ENCODE peak calls at places on chromosome 9, in five cellular contexts. P, A, Q, X and K are unnamed samples.

GRCh38 chr9:93143830-93144530 is 9.9 kb upstream of the NINJ1 start:
- DNase-seq in Q (no peak), X (no peak), A (no peak), P (peak; percentile 54), K (no peak)

GRCh38 chr9:81183763-81184162 is 505.6 kb downstream of the TLE1 start:
- DNase-seq in A (no peak), Q (no peak), X (no peak), P (no peak), K (no peak)

GRCh38 chr9:109319072-109319630 is 1.7 kb downstream of the EPB41L4B start:
- DNase-seq in A (no peak), X (no peak), P (no peak), Q (no peak), K (no peak)

GRCh38 chr9:127735530-127736176 is 559 bp upstream of the TOR2A start:
- DNase-seq in Q (no peak), X (no peak), A (no peak), P (no peak), K (no peak)

GRCh38 chr9:16106211-16106610 is 553.4 kb downstream of the CCDC171 start:
- DNase-seq in A (no peak), X (no peak), Q (no peak), P (no peak), K (no peak)

GRCh38 chr9:127402401-127403090 is 5.6 kb downstream of the SLC2A8 start:
- DNase-seq in X (no peak), A (no peak), P (no peak), Q (no peak), K (no peak)

GRCh38 chr9:124420991-124421543 is 5.8 kb upstream of the PSMB7 start:
- DNase-seq in X (no peak), A (no peak), P (no peak), Q (no peak), K (no peak)

GRCh38 chr9:97318433-97318832 is 11.0 kb downstream of the CCDC180 start:
- DNase-seq in P (no peak), Q (no peak), X (no peak), A (no peak), K (no peak)

GRCh38 chr9:136939996-136940525 is 4.5 kb downstream of the FBXW5 start:
- DNase-seq in A (no peak), Q (no peak), X (peak; percentile 84), P (no peak), K (no peak)

GRCh38 chr9:94734054-94734754 is 7.7 kb downstream of the AOPEP start:
- DNase-seq in P (no peak), Q (no peak), A (no peak), X (peak; percentile 11), K (no peak)

GRCh38 chr9:19935422-19935821 is 146.6 kb upstream of the SLC24A2 start:
- DNase-seq in X (no peak), A (no peak), Q (no peak), P (no peak), K (no peak)

GRCh38 chr9:94213513-94214124 is 45.5 kb upstream of the ZNF169 start:
- DNase-seq in A (peak; percentile 10), Q (peak; percentile 78), X (peak; percentile 82), P (peak; percentile 87), K (peak; percentile 77)

GRCh38 chr9:105320568-105320967 is 76.1 kb downstream of the SLC44A1 start:
- DNase-seq in A (no peak), P (no peak), Q (no peak), X (no peak), K (no peak)

GRCh38 chr9:77215874-77216273 is 38.5 kb downstream of the VPS13A start:
- DNase-seq in X (no peak), P (no peak), Q (no peak), A (no peak), K (no peak)

GRCh38 chr9:92385001-92385400 is 19.4 kb downstream of the OGN start:
- DNase-seq in P (no peak), Q (no peak), X (no peak), A (no peak), K (no peak)

GRCh38 chr9:419571-420156 is 205.0 kb downstream of the DOCK8 start:
- DNase-seq in P (no peak), X (no peak), Q (no peak), A (peak; percentile 18), K (no peak)

GRCh38 chr9:120235081-120235480 is 344.9 kb downstream of the CDK5RAP2 start:
- DNase-seq in A (no peak), X (no peak), Q (no peak), P (no peak), K (no peak)

GRCh38 chr9:16002816-16003215 is 450.0 kb downstream of the CCDC171 start:
- DNase-seq in P (no peak), Q (no peak), A (no peak), X (no peak), K (no peak)

GRCh38 chr9:130425741-130426466 is 18.9 kb upstream of the ASS1 start:
- DNase-seq in A (no peak), X (no peak), Q (no peak), P (no peak), K (no peak)

GRCh38 chr9:125748511-125749099 is 1.4 kb downstream of the PBX3 start:
- DNase-seq in Q (no peak), A (no peak), P (peak; percentile 18), X (no peak), K (no peak)